ENCODE peak calls at places on chromosomes 3 and 15, in four cellular contexts. Q is fibroblast of lung, R is SK-N-SH, O is PC-3. D is an unnamed sample.
A peak's percentile ranks its signal among the peaks of the same experiment; 100 is the strongest.

GRCh38 chr3:104521606-104522336 is 844.9 kb upstream of the ALCAM start:
- DNase-seq in Q (no peak), R (no peak), O (no peak), D (no peak)

GRCh38 chr3:5022966-5023776 is 43.9 kb downstream of the BHLHE40 start:
- DNase-seq in Q (peak; percentile 100), R (no peak), O (peak; percentile 98), D (peak; percentile 98)

GRCh38 chr3:149934524-149934923 is 36.2 kb downstream of the PFN2 start:
- DNase-seq in Q (peak; percentile 59), R (no peak), O (no peak), D (no peak)

GRCh38 chr3:183697610-183698317 is at the start of gene YEATS2:
- DNase-seq in Q (peak; percentile 66), R (peak; percentile 99), O (peak; percentile 73), D (peak; percentile 83)

GRCh38 chr3:66885326-66886000 is 112.6 kb upstream of the KBTBD8 start:
- DNase-seq in Q (peak; percentile 35), R (no peak), O (no peak), D (peak; percentile 77)

GRCh38 chr3:25812644-25813043 is 22.8 kb downstream of the OXSM start:
- DNase-seq in Q (no peak), R (no peak), O (no peak), D (no peak)

GRCh38 chr15:60616147-60616546 is 137.2 kb upstream of the ICE2 start:
- DNase-seq in Q (no peak), R (no peak), O (no peak), D (no peak)

GRCh38 chr3:173529062-173529711 is 131.6 kb downstream of the NLGN1 start:
- DNase-seq in Q (peak; percentile 13), R (peak; percentile 11), O (peak; percentile 59), D (peak; percentile 77)

GRCh38 chr3:105422645-105423044 is 55.9 kb downstream of the ALCAM start:
- DNase-seq in Q (no peak), R (no peak), O (no peak), D (no peak)

GRCh38 chr15:79035111-79035601 is 55.4 kb downstream of the RASGRF1 start:
- DNase-seq in Q (no peak), R (peak; percentile 73), O (no peak), D (peak; percentile 77)

GRCh38 chr15:62378772-62379171 is 213.7 kb upstream of the C2CD4B start:
- DNase-seq in Q (no peak), R (no peak), O (no peak), D (no peak)

GRCh38 chr3:192366916-192367315 is 360.4 kb downstream of the FGF12 start:
- DNase-seq in Q (no peak), R (no peak), O (no peak), D (no peak)

GRCh38 chr3:119352235-119352634 is 58.1 kb downstream of the ARHGAP31 start:
- DNase-seq in Q (peak; percentile 58), R (no peak), O (peak; percentile 13), D (peak; percentile 42)

GRCh38 chr15:92157666-92158298 is 235.9 kb upstream of the ST8SIA2 start:
- DNase-seq in Q (no peak), R (no peak), O (no peak), D (peak; percentile 40)

GRCh38 chr3:37627951-37628620 is 233.6 kb upstream of the CTDSPL start:
- DNase-seq in Q (no peak), R (no peak), O (no peak), D (no peak)

GRCh38 chr3:129005526-129006303 is 4.6 kb downstream of the EFCC1 start:
- DNase-seq in Q (peak; percentile 18), R (no peak), O (no peak), D (no peak)

GRCh38 chr15:70098461-70099166 is 897 bp upstream of the TLE3 start:
- DNase-seq in Q (peak; percentile 36), R (peak; percentile 57), O (peak; percentile 34), D (peak; percentile 83)

GRCh38 chr3:155382396-155383042 is 89.0 kb upstream of the STRIT1 start:
- DNase-seq in Q (peak; percentile 51), R (peak; percentile 69), O (peak; percentile 91), D (peak; percentile 82)

GRCh38 chr3:115040673-115041286 is 106.3 kb downstream of the ZBTB20 start:
- DNase-seq in Q (peak; percentile 36), R (peak; percentile 43), O (peak; percentile 63), D (peak; percentile 26)

GRCh38 chr15:89645680-89646079 is 9.6 kb downstream of the KIF7 start:
- DNase-seq in Q (no peak), R (no peak), O (no peak), D (no peak)

GRCh38 chr3:189459231-189459630 is 172.0 kb upstream of the TP63 start:
- DNase-seq in Q (no peak), R (no peak), O (no peak), D (no peak)

GRCh38 chr3:191795196-191795595 is 334.2 kb downstream of the PYDC2 start:
- DNase-seq in Q (no peak), R (no peak), O (peak; percentile 33), D (no peak)

GRCh38 chr3:166902374-166902773 is 477.7 kb downstream of the ZBBX start:
- DNase-seq in Q (no peak), R (no peak), O (peak; percentile 23), D (no peak)

GRCh38 chr3:143731776-143732175 is 116.5 kb downstream of the SLC9A9 start:
- DNase-seq in Q (no peak), R (no peak), O (no peak), D (no peak)

GRCh38 chr3:39718674-39719595 is 90.5 kb upstream of the MYRIP start:
- DNase-seq in Q (peak; percentile 64), R (no peak), O (no peak), D (peak; percentile 60)

GRCh38 chr15:55279746-55280351 is 9.8 kb downstream of the RAB27A start:
- DNase-seq in Q (peak; percentile 95), R (no peak), O (peak; percentile 74), D (peak; percentile 23)

GRCh38 chr3:151673974-151674373 is 59.8 kb upstream of the AADACL2 start:
- DNase-seq in Q (peak; percentile 42), R (no peak), O (no peak), D (peak; percentile 25)

GRCh38 chr3:67819447-67819846 is 165.0 kb upstream of the SUCLG2 start:
- DNase-seq in Q (no peak), R (no peak), O (peak; percentile 3), D (peak; percentile 49)

GRCh38 chr3:123552768-123553167 is 32.1 kb downstream of the HACD2 start:
- DNase-seq in Q (no peak), R (no peak), O (no peak), D (no peak)
- H3K79me2 ChIP-seq in Q (no peaks in the 10 kb centered on the region), R (no peaks in the 10 kb centered on the region), O (peaks cover 9% of the 10 kb centered on the region), D (no peaks in the 10 kb centered on the region)

GRCh38 chr15:68789041-68789920 is 31.4 kb downstream of the ANP32A start:
- DNase-seq in Q (no peak), R (no peak), O (no peak), D (no peak)
- H3K79me2 ChIP-seq in Q (peaks cover 22% of the 10 kb centered on the region), R (peaks cover 49% of the 10 kb centered on the region), O (peaks cover 63% of the 10 kb centered on the region), D (peaks cover 67% of the 10 kb centered on the region)

DNA sequence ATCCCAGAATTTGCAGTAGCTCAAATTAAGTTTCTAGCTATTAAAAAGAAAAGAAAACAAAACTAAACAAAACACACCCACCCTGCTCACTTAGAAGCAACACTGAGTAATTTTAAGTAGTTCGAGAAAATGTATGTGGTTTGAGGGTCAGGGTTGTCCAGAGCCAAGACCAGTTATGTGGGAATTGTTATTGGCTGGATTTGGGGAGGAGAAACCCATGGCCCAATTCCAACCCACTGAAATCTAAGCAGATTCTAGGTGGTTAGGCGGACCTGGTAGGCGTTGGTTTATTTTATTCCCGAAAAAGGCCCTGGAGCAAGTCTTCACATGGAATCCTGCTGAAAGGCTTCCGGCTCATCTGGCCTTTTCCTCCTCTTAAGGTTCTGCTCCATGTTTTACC is 63.8 kb downstream of the FLNB start:
- DNase-seq in Q (peak; percentile 98), R (no peak), O (no peak), D (no peak)
- H3K79me2 ChIP-seq in Q (peaks cover 53% of the 10 kb centered on the region), R (peaks cover 99% of the 10 kb centered on the region), O (peaks cover 100% of the 10 kb centered on the region), D (peaks cover 24% of the 10 kb centered on the region)

DNA sequence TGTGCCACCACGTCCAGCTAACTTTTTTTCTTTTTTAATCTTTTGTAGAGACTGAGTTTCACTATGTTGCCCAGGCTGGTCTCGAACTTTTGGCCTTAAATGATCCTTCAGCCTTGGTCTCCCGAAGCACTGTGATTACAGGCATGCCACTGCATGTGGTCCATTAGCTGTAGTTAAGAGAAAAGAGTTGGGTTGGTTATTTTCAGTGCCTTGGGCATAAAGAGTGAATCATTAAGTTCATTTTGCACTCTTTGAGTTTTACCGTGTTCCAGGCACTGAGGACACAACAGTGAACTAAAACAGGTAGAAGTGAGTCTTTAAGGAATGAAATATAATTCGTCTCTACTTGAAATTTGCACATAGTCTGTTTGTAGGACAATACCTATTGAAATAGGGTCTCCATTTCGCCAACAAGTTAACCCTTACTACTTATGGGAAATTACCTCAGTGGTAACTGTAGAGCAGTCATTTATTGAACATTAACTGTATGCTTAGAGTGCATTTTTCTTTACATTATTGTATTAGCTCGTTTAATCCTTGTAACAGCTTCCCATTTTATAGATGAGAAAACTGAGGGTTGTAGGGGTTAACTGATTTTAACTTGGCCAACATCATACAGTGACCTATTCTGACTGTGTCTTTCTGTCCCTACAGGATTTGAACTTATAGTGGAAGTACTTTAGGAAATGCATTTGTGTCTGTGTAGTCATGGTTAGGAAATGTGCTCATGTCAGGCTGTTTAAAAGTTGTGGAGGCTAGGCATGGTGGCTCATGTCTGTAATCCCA is 22.7 kb upstream of the TRAK1 start:
- DNase-seq in Q (no peak), R (no peak), O (no peak), D (no peak)
- H3K79me2 ChIP-seq in Q (peaks cover 57% of the 10 kb centered on the region), R (peaks cover 46% of the 10 kb centered on the region), O (peaks cover 34% of the 10 kb centered on the region), D (peaks cover 6% of the 10 kb centered on the region)

DNA sequence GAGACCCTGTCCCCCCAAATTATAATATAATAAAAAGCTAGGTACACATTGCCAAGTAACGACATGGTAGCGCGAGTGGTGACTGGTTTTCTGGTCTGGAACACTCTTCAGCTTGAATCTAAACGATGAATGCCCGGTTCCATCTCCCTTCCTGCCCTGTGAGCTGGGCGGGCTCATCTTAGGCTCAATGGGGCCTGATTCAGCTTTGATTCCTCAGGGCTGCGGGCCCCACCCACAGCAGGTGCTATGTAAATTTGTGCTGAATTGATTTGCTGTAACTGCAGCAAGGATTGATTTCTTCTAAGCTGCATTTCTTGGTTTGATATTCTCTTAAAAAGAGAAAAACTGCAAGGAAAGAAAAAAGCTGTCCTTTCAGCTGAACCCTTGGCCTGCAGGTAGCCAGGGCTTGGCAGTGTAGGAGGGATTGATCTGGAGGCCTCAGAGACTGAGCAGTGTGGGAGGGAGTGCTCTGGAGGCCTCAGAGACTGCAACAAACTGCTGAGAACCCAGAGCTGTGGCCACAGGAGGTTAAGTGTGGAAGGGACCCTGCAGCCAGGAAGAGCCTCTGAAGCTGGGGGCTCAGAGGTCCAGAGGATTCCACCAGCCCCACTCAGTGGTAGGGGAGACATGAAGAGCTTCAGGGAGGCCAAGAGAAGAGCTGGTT is 231.6 kb downstream of the XXYLT1 start:
- DNase-seq in Q (no peak), R (no peak), O (no peak), D (no peak)
- H3K79me2 ChIP-seq in Q (no peaks in the 10 kb centered on the region), R (no peaks in the 10 kb centered on the region), O (no peaks in the 10 kb centered on the region), D (no peaks in the 10 kb centered on the region)